ENCODE peak calls at places on chromosomes 4 and X, in four cellular contexts. A is activated T-cell treated with anti-CD3 and anti-CD28 coated beads for 1 hour; N is CD4-positive, CD25-positive, alpha-beta regulatory T cell; B is Ammon's horn. T is an unnamed sample.

GRCh38 chr4:114598191-114599121 is at the start of gene UGT8:
- DNase-seq in A (no peak), N (no peak), B (peak), T (peak)

GRCh38 chr4:153448003-153448731 is 18.0 kb upstream of the TMEM131L start:
- DNase-seq in A (no peak), N (no peak), B (no peak), T (no peak)

GRCh38 chrX:77785400-77785745 is 643 bp downstream of the ATRX start:
- DNase-seq in A (no peak), N (no peak), B (peak), T (no peak)

GRCh38 chr4:64967286-64967685 is 558.0 kb upstream of the TECRL start:
- DNase-seq in A (no peak), N (no peak), B (no peak), T (no peak)

GRCh38 chr4:150562751-150563150 is 19.2 kb upstream of the MAB21L2 start:
- DNase-seq in A (no peak), N (no peak), B (no peak), T (no peak)

GRCh38 chr4:3269105-3269927 is 20.4 kb downstream of the MSANTD1 start:
- DNase-seq in A (no peak), N (no peak), B (no peak), T (no peak)

GRCh38 chr4:39700500-39700899 is 2.6 kb downstream of the UBE2K start:
- DNase-seq in A (no peak), N (no peak), B (no peak), T (no peak)

GRCh38 chr4:112560084-112560483 is 44.1 kb upstream of the NEUROG2 start:
- DNase-seq in A (no peak), N (no peak), B (no peak), T (no peak)

GRCh38 chr4:39514888-39515401 is 12.3 kb downstream of the UGDH start:
- DNase-seq in A (no peak), N (no peak), B (no peak), T (no peak)

GRCh38 chr4:39542633-39543393 is 15.6 kb upstream of the UGDH start:
- DNase-seq in A (no peak), N (no peak), B (no peak), T (no peak)

GRCh38 chrX:19190902-19191301 is 68.6 kb upstream of the ADGRG2 start:
- DNase-seq in A (no peak), N (no peak), B (no peak), T (no peak)

GRCh38 chr4:89797117-89797516 is 39.8 kb downstream of the SNCA start:
- DNase-seq in A (no peak), N (no peak), B (no peak), T (no peak)

GRCh38 chr4:17867259-17867658 is 56.5 kb downstream of the NCAPG start:
- DNase-seq in A (no peak), N (no peak), B (no peak), T (no peak)

GRCh38 chr4:102627831-102628523 is 126.8 kb downstream of the NFKB1 start:
- DNase-seq in A (no peak), N (no peak), B (no peak), T (no peak)

GRCh38 chr4:119152741-119153140 is 17.1 kb downstream of the MYOZ2 start:
- DNase-seq in A (no peak), N (no peak), B (no peak), T (no peak)

GRCh38 chr4:152431287-152431686 is 104.6 kb downstream of the FBXW7 start:
- DNase-seq in A (no peak), N (no peak), B (no peak), T (no peak)

GRCh38 chr4:105586638-105587328 is 34.4 kb downstream of the ARHGEF38 start:
- DNase-seq in A (no peak), N (no peak), B (no peak), T (no peak)

GRCh38 chr4:169099775-169100180 is 89.7 kb upstream of the CBR4 start:
- DNase-seq in A (no peak), N (no peak), B (no peak), T (no peak)

GRCh38 chr4:176735300-176735699 is 57.4 kb downstream of the VEGFC start:
- DNase-seq in A (no peak), N (no peak), B (no peak), T (no peak)

GRCh38 chrX:119762718-119763117 is 4.3 kb downstream of the SOWAHD start:
- DNase-seq in A (no peak), N (no peak), B (no peak), T (no peak)

GRCh38 chrX:23434356-23434884 is 99.8 kb downstream of the PTCHD1 start:
- DNase-seq in A (no peak), N (no peak), B (peak), T (no peak)

GRCh38 chrX:44071847-44072545 is 98.8 kb upstream of the NDP start:
- DNase-seq in A (no peak), N (no peak), B (no peak), T (no peak)

GRCh38 chr4:186936496-186937375 is 213.1 kb upstream of the FAT1 start:
- DNase-seq in A (no peak), N (no peak), B (no peak), T (no peak)

GRCh38 chrX:107213477-107213876 is 7.1 kb downstream of the DNAAF6 start:
- DNase-seq in A (no peak), N (no peak), B (no peak), T (no peak)

GRCh38 chr4:110294165-110294564 is 95.8 kb upstream of the ELOVL6 start:
- DNase-seq in A (no peak), N (no peak), B (no peak), T (no peak)

T was measured in stimulated activated CD4-positive, alpha-beta T cell treated with anti-CD3 and anti-CD28 coated beads, Interleukin-1b, Interleukin-23, amount 100 ng/mL, for 4 hours.